ENCODE peak calls at places on chromosomes 16 and 17, in seven cellular contexts. T is lower lobe of right lung, M is thoracic aorta, E is small intestine, X is mesendoderm, U is heart left ventricle, F is tibial artery. I is an unnamed sample. For H3K4me1, the result is how much of the 10 kb centered on the place peaks cover.

GRCh38 chr16:83602797-83603735 is 204.7 kb upstream of the HSBP1 start:
- DNase-seq in T (no peak), M (no peak), E (no peak), X (no peak), U (no peak), F (no peak), I (no peak)

GRCh38 chr16:65855171-65856145 is 511.0 kb upstream of the CDH5 start:
- DNase-seq in T (no peak), M (no peak), E (no peak), X (no peak), U (no peak), F (no peak), I (no peak)

GRCh38 chr17:62827722-62828498 is 19.8 kb upstream of the MARCHF10 start:
- DNase-seq in T (no peak), M (no peak), E (no peak), X (no peak), U (no peak), F (no peak), I (no peak)

GRCh38 chr17:77318021-77318420 is 177.3 kb downstream of the SEC14L1 start:
- DNase-seq in T (no peak), M (no peak), E (no peak), X (no peak), U (no peak), F (no peak), I (no peak)

GRCh38 chr17:6558932-6559752 is 2.8 kb upstream of the PITPNM3 start:
- DNase-seq in T (peak), M (no peak), E (no peak), X (no peak), U (no peak), F (no peak), I (no peak)

GRCh38 chr17:14197582-14197981 is 39.1 kb downstream of the CDRT15 start:
- DNase-seq in T (no peak), M (no peak), E (peak), X (no peak), U (no peak), F (no peak), I (no peak)

GRCh38 chr17:65472602-65473001 is 88.8 kb downstream of the AXIN2 start:
- DNase-seq in T (peak), M (peak), E (no peak), X (no peak), U (no peak), F (peak), I (peak)

GRCh38 chr16:8962393-8963009 is 1.2 kb downstream of the USP7 start:
- DNase-seq in T (no peak), M (no peak), E (peak), X (peak), U (no peak), F (no peak), I (no peak)

GRCh38 chr16:50173318-50173717 is 20.2 kb downstream of the TENT4B start:
- DNase-seq in T (no peak), M (no peak), E (no peak), X (no peak), U (no peak), F (no peak), I (no peak)

GRCh38 chr16:47045023-47045422 is 71.5 kb upstream of the DNAJA2 start:
- DNase-seq in T (no peak), M (no peak), E (no peak), X (no peak), U (no peak), F (no peak), I (no peak)

GRCh38 chr16:3131755-3132377 is 3.0 kb upstream of the ZNF213 start:
- DNase-seq in T (no peak), M (no peak), E (peak), X (peak), U (no peak), F (no peak), I (no peak)

GRCh38 chr16:77307764-77308561 is 108.8 kb downstream of the SYCE1L start:
- DNase-seq in T (no peak), M (no peak), E (no peak), X (peak), U (no peak), F (no peak), I (no peak)

GRCh38 chr16:59878479-59878878 is 1144.4 kb upstream of the GOT2 start:
- DNase-seq in T (no peak), M (no peak), E (no peak), X (no peak), U (no peak), F (no peak), I (no peak)

GRCh38 chr17:81832608-81833159 is 407 bp downstream of the MCRIP1 start:
- DNase-seq in T (peak), M (no peak), E (no peak), X (no peak), U (no peak), F (no peak), I (peak)

GRCh38 chr17:73255671-73256181 is 6.0 kb downstream of the CPSF4L start:
- DNase-seq in T (peak), M (no peak), E (peak), X (peak), U (peak), F (no peak), I (no peak)

GRCh38 chr17:9367186-9367585 is 208.4 kb downstream of the STX8 start:
- DNase-seq in T (no peak), M (no peak), E (no peak), X (no peak), U (peak), F (no peak), I (no peak)

GRCh38 chr16:27174007-27174406 is 29.3 kb upstream of the KDM8 start:
- DNase-seq in T (no peak), M (no peak), E (peak), X (no peak), U (no peak), F (no peak), I (no peak)

GRCh38 chr17:45719335-45720071 is 64.6 kb upstream of the CRHR1 start:
- DNase-seq in T (no peak), M (no peak), E (peak), X (peak), U (no peak), F (no peak), I (no peak)

GRCh38 chr16:66979011-66979717 is 9.2 kb upstream of the CES4A start:
- DNase-seq in T (peak), M (peak), E (no peak), X (no peak), U (peak), F (peak), I (no peak)

GRCh38 chr16:66618588-66618987 is 14.1 kb downstream of the CMTM3 start:
- DNase-seq in T (no peak), M (peak), E (no peak), X (no peak), U (no peak), F (no peak), I (no peak)

GRCh38 chr17:61158372-61158771 is 241.3 kb upstream of the TBX2 start:
- DNase-seq in T (no peak), M (no peak), E (no peak), X (no peak), U (no peak), F (no peak), I (no peak)

GRCh38 chr17:62565817-62566216 is 61.7 kb upstream of the MRC2 start:
- DNase-seq in T (no peak), M (no peak), E (no peak), X (no peak), U (no peak), F (no peak), I (no peak)

GRCh38 chr17:46170609-46171432 is 22.4 kb downstream of the KANSL1 start:
- DNase-seq in T (no peak), M (no peak), E (no peak), X (no peak), U (no peak), F (no peak), I (no peak)

GRCh38 chr17:29032798-29033197 is 10.1 kb upstream of the PIPOX start:
- DNase-seq in T (no peak), M (no peak), E (no peak), X (peak), U (no peak), F (no peak), I (no peak)

GRCh38 chr16:83307206-83307990 is 500.4 kb upstream of the HSBP1 start:
- DNase-seq in T (no peak), M (no peak), E (no peak), X (peak), U (no peak), F (no peak), I (no peak)

GRCh38 chr16:35911899-35912298 is 2452.5 kb downstream of the TP53TG3F start:
- DNase-seq in T (no peak), M (no peak), E (no peak), X (no peak), U (no peak), F (no peak), I (no peak)

GRCh38 chr16:69890114-69890890 is 60.8 kb upstream of the CLEC18A start:
- DNase-seq in T (no peak), M (peak), E (peak), X (peak), U (peak), F (peak), I (peak)

GRCh38 chr16:2848933-2849332 is 9.0 kb downstream of the PRSS22 start:
- DNase-seq in T (no peak), M (no peak), E (no peak), X (no peak), U (no peak), F (no peak), I (no peak)

GRCh38 chr16:29025735-29026134 is 40.9 kb downstream of the LAT start:
- DNase-seq in T (no peak), M (no peak), E (no peak), X (no peak), U (no peak), F (no peak), I (no peak)

GRCh38 chr17:28145348-28145747 is 102.9 kb downstream of the NLK start:
- DNase-seq in T (no peak), M (no peak), E (no peak), X (peak), U (no peak), F (no peak), I (no peak)

GRCh38 chr16:3576211-3576610 is 992 bp downstream of the NLRC3 start:
- DNase-seq in T (no peak), M (no peak), E (no peak), X (no peak), U (no peak), F (no peak), I (no peak)

GRCh38 chr17:6654816-6655731 is 3.5 kb downstream of the C17orf100 start:
- DNase-seq in T (peak), M (no peak), E (peak), X (peak), U (no peak), F (no peak), I (no peak)

GRCh38 chr17:81842725-81843504 is 8.1 kb upstream of the PPP1R27 start:
- DNase-seq in T (no peak), M (no peak), E (no peak), X (no peak), U (no peak), F (no peak), I (peak)

GRCh38 chr17:59329558-59330313 is 1.7 kb upstream of the YPEL2 start:
- DNase-seq in T (no peak), M (no peak), E (peak), X (peak), U (peak), F (peak), I (no peak)

GRCh38 chr17:17985555-17985954 is 12.9 kb downstream of the DRC3 start:
- DNase-seq in T (no peak), M (no peak), E (no peak), X (peak), U (no peak), F (no peak), I (no peak)

GRCh38 chr17:27760069-27760885 is 40.1 kb downstream of the NOS2 start:
- DNase-seq in T (peak), M (peak), E (peak), X (peak), U (peak), F (peak), I (peak)

GRCh38 chr17:41836550-41837196 is 641 bp upstream of the NT5C3B start:
- DNase-seq in T (no peak), M (no peak), E (no peak), X (no peak), U (no peak), F (no peak), I (no peak)

GRCh38 chr17:41835800-41836549 is at the start of gene NT5C3B:
- DNase-seq in T (peak), M (no peak), E (peak), X (peak), U (peak), F (peak), I (peak)

GRCh38 chr17:41835214-41835799 is 725 bp downstream of the NT5C3B start:
- DNase-seq in T (no peak), M (no peak), E (no peak), X (no peak), U (no peak), F (no peak), I (no peak)

GRCh38 chr17:41837761-41838538 is at the start of gene KLHL10:
- DNase-seq in T (no peak), M (no peak), E (no peak), X (no peak), U (no peak), F (no peak), I (no peak)
- H3K27ac ChIP-seq in T (no peak), M (peak), E (no peak), X (no peak), U (no peak), F (peak), I (no peak)

DNA sequence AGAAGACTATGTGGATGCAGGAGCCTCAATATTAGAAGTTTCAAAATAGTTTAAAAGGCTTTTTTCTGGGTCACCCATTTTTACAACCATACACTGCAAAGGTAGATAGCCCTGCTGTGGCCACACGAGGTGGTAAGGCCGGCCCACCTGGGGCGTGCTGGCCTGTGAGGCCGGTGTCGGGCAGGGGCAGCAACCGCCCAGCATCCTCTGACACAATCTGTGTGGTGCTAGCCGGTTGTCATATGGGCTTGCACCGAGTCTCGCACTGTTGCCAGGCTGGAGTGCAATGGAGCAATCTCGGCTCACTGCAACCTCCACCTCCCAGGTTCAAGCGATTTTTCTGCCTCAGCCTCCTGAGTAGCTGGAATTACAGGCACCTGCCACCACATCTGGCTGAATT is 44.0 kb downstream of the CFAP20 start:
- DNase-seq in T (no peak), M (no peak), E (no peak), X (no peak), U (no peak), F (no peak), I (no peak)
- H3K4me1 ChIP-seq in T (under half), M (under half), E (under half), X (under half), U (under half), F (under half), I (under half)

GRCh38 chr17:21522755-21523154 is 146.6 kb downstream of the KCNJ12 start:
- DNase-seq in T (no peak), M (no peak), E (no peak), X (no peak), U (no peak), F (no peak), I (no peak)

GRCh38 chr17:21528031-21528684 is 152.0 kb downstream of the KCNJ12 start:
- DNase-seq in T (no peak), M (no peak), E (no peak), X (no peak), U (no peak), F (no peak), I (no peak)

GRCh38 chr17:21523482-21524210 is 147.5 kb downstream of the KCNJ12 start:
- DNase-seq in T (no peak), M (no peak), E (no peak), X (no peak), U (no peak), F (no peak), I (no peak)

GRCh38 chr17:21524211-21524591 is 148.0 kb downstream of the KCNJ12 start:
- DNase-seq in T (no peak), M (no peak), E (no peak), X (no peak), U (no peak), F (no peak), I (no peak)

DNA sequence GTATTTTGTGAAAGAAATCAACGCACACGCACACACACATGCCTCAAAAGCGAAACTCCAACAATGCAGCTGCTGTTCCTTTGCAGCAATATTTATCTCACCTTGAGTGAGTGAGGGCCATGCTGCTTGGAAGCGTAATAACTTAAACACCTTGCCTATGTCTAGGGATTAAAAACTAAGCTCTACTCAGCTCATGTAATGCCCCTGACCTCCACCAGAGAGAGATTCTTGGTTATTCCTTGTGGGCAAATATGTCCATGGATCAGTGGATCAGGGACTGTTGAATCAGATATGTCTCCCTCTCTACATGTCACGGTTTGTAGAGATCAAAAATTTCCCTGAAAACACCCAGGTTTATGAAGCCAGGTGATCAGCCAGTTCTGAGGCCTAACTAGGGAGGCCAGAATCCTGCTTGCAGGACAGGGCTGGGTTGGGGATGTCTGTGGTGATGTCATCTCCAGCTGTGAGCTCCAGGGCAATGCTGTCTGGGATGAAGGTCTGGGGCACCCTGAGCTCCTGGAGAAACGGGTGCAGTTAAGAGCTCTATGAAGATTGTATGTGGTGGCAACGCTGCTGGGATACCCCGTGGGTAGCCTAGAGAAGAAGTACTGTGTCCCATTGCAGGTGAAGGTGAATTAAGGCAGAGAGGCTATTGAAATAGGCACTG is 149.4 kb downstream of the KCNJ12 start:
- DNase-seq in T (no peak), M (no peak), E (peak), X (no peak), U (no peak), F (no peak), I (no peak)
- H3K27ac ChIP-seq in T (no peak), M (no peak), E (no peak), X (no peak), U (no peak), F (no peak), I (no peak)

GRCh38 chr17:76270127-76270592 is 5.0 kb downstream of the UBALD2 start:
- DNase-seq in T (no peak), M (no peak), E (no peak), X (no peak), U (no peak), F (no peak), I (no peak)
- H3K4me1 ChIP-seq in T (half or more), M (under half), E (under half), X (under half), U (half or more), F (half or more), I (half or more)

GRCh38 chr16:86259499-86259898 is 250.8 kb upstream of the FOXF1 start:
- DNase-seq in T (no peak), M (no peak), E (no peak), X (no peak), U (no peak), F (no peak), I (no peak)

GRCh38 chr16:86261379-86261778 is 248.9 kb upstream of the FOXF1 start:
- DNase-seq in T (no peak), M (no peak), E (peak), X (no peak), U (no peak), F (no peak), I (no peak)

GRCh38 chr16:86258713-86259112 is 251.6 kb upstream of the FOXF1 start:
- DNase-seq in T (no peak), M (no peak), E (no peak), X (no peak), U (no peak), F (no peak), I (no peak)

GRCh38 chr16:86257546-86257945 is 252.8 kb upstream of the FOXF1 start:
- DNase-seq in T (no peak), M (no peak), E (no peak), X (no peak), U (no peak), F (no peak), I (no peak)

GRCh38 chr16:86256995-86257394 is 253.3 kb upstream of the FOXF1 start:
- DNase-seq in T (no peak), M (no peak), E (no peak), X (peak), U (no peak), F (no peak), I (no peak)
- H3K27ac ChIP-seq in T (no peak), M (no peak), E (no peak), X (no peak), U (no peak), F (no peak), I (no peak)

DNA sequence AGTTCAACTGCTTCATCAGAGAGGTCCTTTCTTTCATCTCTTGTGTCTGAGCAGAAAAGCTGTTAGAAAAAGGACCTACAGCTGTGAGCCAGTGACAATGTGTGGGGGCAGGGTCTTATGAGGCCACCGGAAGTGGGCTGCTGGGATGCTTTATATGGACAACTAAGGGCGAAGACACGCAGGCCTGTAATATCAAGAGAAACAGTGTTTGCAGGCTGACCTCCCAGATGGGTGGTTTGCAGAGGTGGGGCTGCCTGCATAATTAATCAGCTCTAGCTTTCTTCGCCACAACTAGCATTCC is 30.4 kb upstream of the SALL1 start:
- DNase-seq in T (no peak), M (no peak), E (no peak), X (peak), U (no peak), F (no peak), I (no peak)
- H3K4me1 ChIP-seq in T (under half), M (under half), E (under half), X (under half), U (under half), F (under half), I (under half)

GRCh38 chr16:31344712-31345111 is 10.3 kb upstream of the ITGAX start:
- DNase-seq in T (no peak), M (no peak), E (no peak), X (no peak), U (no peak), F (no peak), I (no peak)
- H3K27ac ChIP-seq in T (no peak), M (no peak), E (no peak), X (no peak), U (no peak), F (no peak), I (no peak)